ENCODE peak calls at places on chromosomes 2 and 18, in seven cellular contexts. L, K, M, C, A, D and P are unnamed samples.

GRCh38 chr2:30778611-30779010 is 28.6 kb downstream of the CAPN13 start:
- DNase-seq in L (no peak), A (no peak), C (no peak), K (no peak), D (no peak), M (no peak), P (no peak)

GRCh38 chr2:101608411-101609317 is 88.8 kb upstream of the MAP4K4 start:
- DNase-seq in K (no peak), D (no peak), A (no peak), L (no peak), C (no peak), M (no peak), P (no peak)

GRCh38 chr18:31720867-31721266 is 36.5 kb upstream of the B4GALT6 start:
- DNase-seq in M (no peak), A (no peak), D (no peak), K (no peak), L (no peak), C (no peak), P (no peak)

GRCh38 chr2:21656330-21657075 is 532.7 kb downstream of the TDRD15 start:
- DNase-seq in D (no peak), A (no peak), K (no peak), L (no peak), C (no peak), M (no peak), P (no peak)

GRCh38 chr2:79327460-79327859 is 167.9 kb upstream of the REG3A start:
- DNase-seq in A (no peak), M (peak; percentile 8), K (no peak), D (no peak), C (no peak), L (no peak), P (no peak)

GRCh38 chr18:62660741-62661140 is 54.6 kb upstream of the PHLPP1 start:
- DNase-seq in A (no peak), K (no peak), C (no peak), D (no peak), M (no peak), L (no peak), P (no peak)

GRCh38 chr2:1854747-1855146 is 110.4 kb upstream of the PXDN start:
- DNase-seq in L (peak; percentile 18), A (no peak), D (no peak), M (peak; percentile 95), C (peak; percentile 34), K (no peak), P (peak; percentile 34)

GRCh38 chr2:39736593-39736992 is 42.5 kb downstream of the THUMPD2 start:
- DNase-seq in M (no peak), D (no peak), C (no peak), A (no peak), L (no peak), K (no peak), P (no peak)

DNA sequence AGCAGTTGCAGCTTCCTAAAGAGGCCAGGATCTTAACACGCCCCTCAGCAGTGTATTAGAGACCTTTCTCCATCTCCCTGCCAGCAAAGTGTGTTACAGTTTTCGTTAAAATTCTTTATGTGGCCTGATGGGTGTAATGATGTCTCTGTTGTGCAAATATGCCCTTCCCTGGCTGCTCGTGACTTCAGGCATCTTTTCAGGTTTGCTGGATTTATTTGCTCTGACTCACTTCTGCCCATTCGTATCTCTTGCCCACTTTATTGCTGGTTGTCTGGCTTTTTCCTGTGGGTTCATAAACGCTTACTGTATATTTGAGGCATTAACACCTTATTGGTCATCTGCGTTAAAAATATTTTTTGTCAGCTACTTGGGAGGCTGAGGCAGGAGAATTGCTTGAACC is 134.5 kb downstream of the ASB1 start:
- DNase-seq in K (no peak), M (no peak), L (no peak), D (no peak), A (peak; percentile 40), C (no peak), P (no peak)
- TF ChIP-seq JUND in K (no peak), M (no peak), L (no peak), D (no peak), A (no peak), C (no peak), P (no peak)

DNA sequence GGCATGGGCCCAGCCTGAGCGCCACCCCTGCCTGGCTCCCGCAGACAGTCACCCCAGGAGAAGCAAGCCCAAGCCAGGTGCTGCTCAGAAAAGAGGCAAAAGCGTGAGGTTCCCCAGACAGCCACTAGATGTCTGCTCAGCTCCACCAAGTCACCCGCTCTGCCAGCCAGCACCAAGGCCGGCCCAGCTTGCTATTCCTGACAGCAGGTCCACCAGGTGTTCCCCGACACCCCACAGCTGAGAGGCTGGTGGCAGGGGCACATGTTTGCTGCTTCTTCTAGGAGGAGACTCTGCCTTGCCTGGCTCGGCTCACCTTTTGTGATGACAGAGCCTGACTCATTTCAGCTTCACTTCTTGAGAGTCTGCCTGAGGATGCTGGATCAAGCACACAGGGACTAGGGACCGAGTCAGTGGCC is 206.7 kb downstream of the MGAT5 start:
- DNase-seq in L (peak; percentile 35), M (peak; percentile 76), C (peak; percentile 69), A (peak; percentile 76), K (peak; percentile 48), D (no peak), P (peak; percentile 55)
- TF ChIP-seq JUND in L (no peak), M (no peak), C (no peak), A (no peak), K (no peak), D (no peak), P (no peak)

GRCh38 chr18:80148316-80149199 is 39.5 kb downstream of the ADNP2 start:
- DNase-seq in M (no peak), L (no peak), K (no peak), D (no peak), A (no peak), C (no peak), P (no peak)

GRCh38 chr18:80149667-80150066 is 40.6 kb downstream of the ADNP2 start:
- DNase-seq in C (no peak), L (no peak), K (no peak), M (no peak), A (no peak), D (no peak), P (no peak)

GRCh38 chr18:80147037-80147417 is 38.0 kb downstream of the ADNP2 start:
- DNase-seq in K (no peak), L (no peak), A (no peak), D (no peak), C (no peak), M (no peak), P (no peak)

GRCh38 chr18:80145191-80145799 is 36.2 kb downstream of the ADNP2 start:
- DNase-seq in L (no peak), A (no peak), D (no peak), C (no peak), M (no peak), K (no peak), P (no peak)

DNA sequence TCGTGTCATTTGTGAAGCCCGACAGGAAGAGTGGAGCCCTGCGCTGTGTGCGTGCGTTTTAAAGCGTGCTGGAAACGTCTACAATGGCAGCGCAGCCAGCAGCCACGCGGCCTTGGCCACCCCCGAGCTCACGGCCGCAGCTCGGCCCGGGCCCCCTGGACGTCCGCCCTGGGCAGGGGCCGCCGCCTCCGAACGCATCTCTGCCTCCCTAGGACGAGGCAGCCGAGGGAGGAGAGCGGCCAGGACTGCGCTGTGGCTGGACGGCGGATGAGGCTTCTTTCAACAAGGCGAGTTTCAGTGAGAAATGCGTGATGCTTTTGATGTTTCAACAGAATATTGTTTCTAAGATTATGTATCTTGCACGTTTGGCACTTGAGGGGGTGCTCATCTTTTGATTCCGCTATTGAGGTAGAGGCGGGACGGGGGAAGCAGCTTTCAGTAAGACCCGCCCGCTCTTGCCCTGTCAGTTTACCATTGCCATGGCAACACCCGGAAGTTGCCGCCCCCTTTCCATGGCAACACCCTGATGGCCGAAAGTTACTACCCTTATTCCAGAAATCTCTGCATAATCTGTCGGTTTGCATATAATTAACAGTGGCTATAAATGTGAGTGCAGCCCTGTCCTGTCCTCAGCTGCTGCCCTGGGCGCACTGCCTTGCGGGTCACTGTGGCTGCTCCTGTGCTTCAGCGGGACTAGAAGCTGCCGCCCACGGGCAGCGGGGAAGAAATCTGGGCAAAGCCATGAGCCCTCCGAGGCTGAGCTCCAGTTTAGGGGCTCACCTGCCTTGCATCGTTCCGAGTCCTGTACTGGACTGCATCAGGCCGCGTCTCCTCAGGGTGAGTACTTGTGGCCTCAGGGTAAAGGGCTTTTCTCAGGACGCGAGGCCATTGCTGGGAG is 38.6 kb downstream of the ADNP2 start:
- DNase-seq in M (peak; percentile 79), D (peak; percentile 60), L (no peak), C (no peak), K (no peak), A (peak; percentile 77), P (no peak)
- TF ChIP-seq JUND in M (no peak), D (no peak), L (no peak), C (no peak), K (no peak), A (no peak), P (no peak)

GRCh38 chr2:97784953-97785352 is 71.6 kb downstream of the ZAP70 start:
- DNase-seq in D (no peak), M (no peak), A (no peak), C (no peak), L (no peak), K (no peak), P (no peak)

GRCh38 chr2:97779141-97779540 is 65.8 kb downstream of the ZAP70 start:
- DNase-seq in A (no peak), M (no peak), C (no peak), K (no peak), D (no peak), L (no peak), P (no peak)

GRCh38 chr2:97785818-97786217 is 72.4 kb downstream of the ZAP70 start:
- DNase-seq in K (no peak), C (no peak), L (no peak), D (no peak), A (no peak), M (no peak), P (no peak)

DNA sequence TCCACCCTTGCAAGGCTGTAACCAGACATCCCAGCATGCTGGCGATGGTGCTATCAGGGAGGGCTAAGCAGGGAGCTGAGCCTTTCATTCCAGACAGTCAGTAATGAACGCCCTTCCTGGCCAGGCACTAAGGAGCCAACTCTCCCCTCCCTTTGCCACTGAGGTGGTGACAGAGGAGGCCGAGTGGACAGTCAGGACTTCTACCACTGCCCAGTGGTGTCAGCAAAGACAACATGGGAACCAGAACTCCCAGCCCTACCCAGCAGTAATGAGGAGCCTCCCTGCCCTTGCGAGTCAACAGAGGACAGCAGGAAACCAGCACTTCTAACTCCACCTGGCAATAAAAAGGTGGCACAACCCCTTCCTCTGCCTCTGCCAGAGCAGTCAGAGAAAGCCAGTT is 68.6 kb downstream of the ZAP70 start:
- DNase-seq in K (no peak), D (no peak), L (no peak), A (no peak), M (no peak), C (no peak), P (no peak)
- TF ChIP-seq JUND in K (no peak), D (no peak), L (no peak), A (no peak), M (no peak), C (no peak), P (no peak)